ENCODE peak calls at places on chromosomes 13 and 19, in six cellular contexts. U, Q, L, O, B and E are unnamed samples.

GRCh38 chr13:110433014-110433413 is 125.9 kb downstream of the COL4A2 start:
- DNase-seq in U (no peak), Q (no peak), L (peak), O (no peak), B (no peak), E (no peak)

GRCh38 chr13:32116210-32116609 is 84.6 kb downstream of the FRY start:
- DNase-seq in U (no peak), Q (no peak), L (no peak), O (no peak), B (no peak), E (no peak)

GRCh38 chr19:13118424-13119193 is 545 bp downstream of the NACC1 start:
- DNase-seq in U (no peak), Q (no peak), L (no peak), O (peak), B (peak), E (peak)

GRCh38 chr13:40933508-40933907 is 85.6 kb downstream of the ELF1 start:
- DNase-seq in U (no peak), Q (no peak), L (no peak), O (no peak), B (no peak), E (no peak)

GRCh38 chr13:49560270-49561063 is 24.9 kb downstream of the RCBTB1 start:
- DNase-seq in U (no peak), Q (no peak), L (no peak), O (no peak), B (no peak), E (no peak)

GRCh38 chr13:28761586-28761985 is 42.8 kb upstream of the SLC46A3 start:
- DNase-seq in U (no peak), Q (no peak), L (no peak), O (no peak), B (no peak), E (no peak)

GRCh38 chr19:14112051-14112808 is 5.3 kb downstream of the PRKACA start:
- DNase-seq in U (no peak), Q (no peak), L (no peak), O (no peak), B (no peak), E (no peak)

GRCh38 chr13:26036383-26036782 is 15.4 kb downstream of the SHISA2 start:
- DNase-seq in U (no peak), Q (no peak), L (no peak), O (peak), B (no peak), E (no peak)

GRCh38 chr19:39397360-39398296 is 6.5 kb downstream of the MED29 start:
- DNase-seq in U (peak), Q (peak), L (peak), O (peak), B (peak), E (peak)

GRCh38 chr19:3366104-3366760 is at the start of gene NFIC:
- DNase-seq in U (no peak), Q (no peak), L (peak), O (peak), B (peak), E (peak)

GRCh38 chr19:39599116-39599515 is 3.2 kb upstream of the LGALS13 start:
- DNase-seq in U (no peak), Q (no peak), L (no peak), O (peak), B (no peak), E (peak)

GRCh38 chr19:30757836-30758617 is 385.8 kb downstream of the ZNF536 start:
- DNase-seq in U (no peak), Q (no peak), L (no peak), O (no peak), B (no peak), E (no peak)

GRCh38 chr19:35266149-35266903 is 2.4 kb upstream of the USF2 start:
- DNase-seq in U (no peak), Q (no peak), L (no peak), O (no peak), B (peak), E (no peak)

GRCh38 chr19:2747349-2747748 is 7.5 kb upstream of the SLC39A3 start:
- DNase-seq in U (no peak), Q (no peak), L (no peak), O (no peak), B (no peak), E (no peak)

GRCh38 chr13:44035400-44035799 is 155.7 kb downstream of the LACC1 start:
- DNase-seq in U (no peak), Q (no peak), L (no peak), O (no peak), B (no peak), E (no peak)

GRCh38 chr13:44578064-44578394 is 1.9 kb upstream of the TSC22D1 start:
- DNase-seq in U (no peak), Q (no peak), L (no peak), O (peak), B (no peak), E (no peak)